ENCODE peak calls at places on chromosomes 2 and 18, in ten cellular contexts. One of them, this sample, is unnamed.

GRCh38 chr18:22344908-22345670 is 72.6 kb downstream of the CTAGE1 start:
- DNase-seq in thyroid gland: no peak
- DNase-seq in dorsolateral prefrontal cortex: no peak
- DNase-seq in CD8-positive, alpha-beta T cell: no peak
- DNase-seq in GM13977: no peak
- DNase-seq in endothelial cell: no peak
- DNase-seq in psoas muscle: no peak
- DNase-seq in ascending aorta: no peak
- DNase-seq in CD4-positive, alpha-beta T cell: no peak
- DNase-seq in A549: no peak
- DNase-seq in this sample: no peak

GRCh38 chr2:149065236-149065635 is 26.7 kb downstream of the LYPD6B start:
- DNase-seq in A549: no peak
- DNase-seq in ascending aorta: no peak
- DNase-seq in endothelial cell: no peak
- DNase-seq in psoas muscle: no peak
- DNase-seq in thyroid gland: no peak
- DNase-seq in dorsolateral prefrontal cortex: no peak
- DNase-seq in GM13977: no peak
- DNase-seq in CD8-positive, alpha-beta T cell: no peak
- DNase-seq in CD4-positive, alpha-beta T cell: no peak
- DNase-seq in this sample: no peak

GRCh38 chr2:23199115-23199918 is 185.7 kb upstream of the KLHL29 start:
- DNase-seq in endothelial cell: no peak
- DNase-seq in CD8-positive, alpha-beta T cell: no peak
- DNase-seq in thyroid gland: no peak
- DNase-seq in CD4-positive, alpha-beta T cell: no peak
- DNase-seq in A549: peak; percentile 13
- DNase-seq in GM13977: peak; percentile 23
- DNase-seq in ascending aorta: no peak
- DNase-seq in dorsolateral prefrontal cortex: no peak
- DNase-seq in psoas muscle: no peak
- DNase-seq in this sample: no peak

GRCh38 chr2:173431191-173431590 is 76.5 kb downstream of the CDCA7 start:
- DNase-seq in thyroid gland: no peak
- DNase-seq in CD4-positive, alpha-beta T cell: no peak
- DNase-seq in psoas muscle: no peak
- DNase-seq in CD8-positive, alpha-beta T cell: no peak
- DNase-seq in A549: no peak
- DNase-seq in ascending aorta: no peak
- DNase-seq in endothelial cell: no peak
- DNase-seq in dorsolateral prefrontal cortex: no peak
- DNase-seq in GM13977: no peak
- DNase-seq in this sample: no peak

GRCh38 chr2:69978157-69978904 is 16.9 kb upstream of the ASPRV1 start:
- DNase-seq in CD8-positive, alpha-beta T cell: no peak
- DNase-seq in GM13977: no peak
- DNase-seq in A549: no peak
- DNase-seq in ascending aorta: no peak
- DNase-seq in endothelial cell: no peak
- DNase-seq in dorsolateral prefrontal cortex: no peak
- DNase-seq in thyroid gland: no peak
- DNase-seq in psoas muscle: peak; percentile 30
- DNase-seq in CD4-positive, alpha-beta T cell: no peak
- DNase-seq in this sample: no peak

GRCh38 chr2:218161639-218162038 is 5.1 kb downstream of the CXCR1 start:
- DNase-seq in thyroid gland: no peak
- DNase-seq in psoas muscle: no peak
- DNase-seq in ascending aorta: no peak
- DNase-seq in CD4-positive, alpha-beta T cell: no peak
- DNase-seq in GM13977: no peak
- DNase-seq in dorsolateral prefrontal cortex: no peak
- DNase-seq in CD8-positive, alpha-beta T cell: no peak
- DNase-seq in endothelial cell: no peak
- DNase-seq in A549: no peak
- DNase-seq in this sample: no peak

GRCh38 chr2:72513011-72513410 is 312.8 kb downstream of the EXOC6B start:
- DNase-seq in GM13977: no peak
- DNase-seq in thyroid gland: no peak
- DNase-seq in A549: no peak
- DNase-seq in CD4-positive, alpha-beta T cell: no peak
- DNase-seq in psoas muscle: no peak
- DNase-seq in dorsolateral prefrontal cortex: no peak
- DNase-seq in ascending aorta: no peak
- DNase-seq in CD8-positive, alpha-beta T cell: no peak
- DNase-seq in endothelial cell: no peak
- DNase-seq in this sample: no peak

GRCh38 chr2:10844083-10844482 is 31.5 kb upstream of the PDIA6 start:
- DNase-seq in A549: no peak
- DNase-seq in CD4-positive, alpha-beta T cell: no peak
- DNase-seq in endothelial cell: no peak
- DNase-seq in CD8-positive, alpha-beta T cell: no peak
- DNase-seq in thyroid gland: peak; percentile 91
- DNase-seq in ascending aorta: no peak
- DNase-seq in GM13977: no peak
- DNase-seq in psoas muscle: peak; percentile 93
- DNase-seq in dorsolateral prefrontal cortex: no peak
- DNase-seq in this sample: no peak

DNA sequence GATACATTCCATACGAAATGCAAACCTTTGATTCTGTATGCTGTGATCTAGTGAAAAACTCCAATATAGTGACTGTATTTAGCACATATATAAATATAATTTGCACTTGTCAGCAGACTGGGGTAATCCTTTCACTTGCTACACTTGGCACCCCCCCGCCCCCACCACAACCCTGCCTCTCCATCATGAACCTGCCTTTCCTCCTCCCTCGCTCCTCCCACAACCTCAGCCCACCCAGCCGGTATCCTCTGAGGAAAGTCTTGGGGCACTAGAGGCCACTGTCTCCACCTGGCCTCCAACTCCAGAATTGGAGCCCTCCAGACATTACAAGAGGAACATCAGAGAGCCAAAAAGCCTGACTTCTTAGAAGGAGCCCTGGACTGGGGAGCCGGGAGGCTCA is 196.3 kb downstream of the LOXHD1 start:
- DNase-seq in GM13977: no peak
- DNase-seq in A549: no peak
- DNase-seq in endothelial cell: no peak
- DNase-seq in thyroid gland: no peak
- DNase-seq in CD4-positive, alpha-beta T cell: no peak
- DNase-seq in ascending aorta: no peak
- DNase-seq in psoas muscle: no peak
- DNase-seq in dorsolateral prefrontal cortex: no peak
- DNase-seq in CD8-positive, alpha-beta T cell: no peak
- DNase-seq in this sample: no peak
- TF ChIP-seq CTCF in GM13977: no peak
- TF ChIP-seq CTCF in A549: no peak
- TF ChIP-seq CTCF in endothelial cell: no peak
- TF ChIP-seq CTCF in thyroid gland: no peak
- TF ChIP-seq CTCF in CD4-positive, alpha-beta T cell: no peak
- TF ChIP-seq CTCF in ascending aorta: no peak
- TF ChIP-seq CTCF in psoas muscle: no peak
- TF ChIP-seq CTCF in dorsolateral prefrontal cortex: no peak
- TF ChIP-seq CTCF in CD8-positive, alpha-beta T cell: no peak
- TF ChIP-seq CTCF in this sample: no peak

GRCh38 chr18:36391426-36392145 is 94.1 kb downstream of the FHOD3 start:
- DNase-seq in psoas muscle: no peak
- DNase-seq in GM13977: no peak
- DNase-seq in CD8-positive, alpha-beta T cell: no peak
- DNase-seq in dorsolateral prefrontal cortex: no peak
- DNase-seq in endothelial cell: no peak
- DNase-seq in thyroid gland: peak; percentile 7
- DNase-seq in ascending aorta: peak; percentile 43
- DNase-seq in CD4-positive, alpha-beta T cell: no peak
- DNase-seq in A549: no peak
- DNase-seq in this sample: no peak

GRCh38 chr18:36394486-36394885 is 97.0 kb downstream of the FHOD3 start:
- DNase-seq in CD8-positive, alpha-beta T cell: no peak
- DNase-seq in dorsolateral prefrontal cortex: no peak
- DNase-seq in A549: no peak
- DNase-seq in ascending aorta: no peak
- DNase-seq in CD4-positive, alpha-beta T cell: no peak
- DNase-seq in endothelial cell: no peak
- DNase-seq in psoas muscle: no peak
- DNase-seq in thyroid gland: no peak
- DNase-seq in GM13977: no peak
- DNase-seq in this sample: no peak

GRCh38 chr18:36389811-36390581 is 92.5 kb downstream of the FHOD3 start:
- DNase-seq in thyroid gland: no peak
- DNase-seq in dorsolateral prefrontal cortex: no peak
- DNase-seq in ascending aorta: peak; percentile 53
- DNase-seq in A549: no peak
- DNase-seq in CD8-positive, alpha-beta T cell: no peak
- DNase-seq in GM13977: no peak
- DNase-seq in CD4-positive, alpha-beta T cell: no peak
- DNase-seq in endothelial cell: no peak
- DNase-seq in psoas muscle: peak; percentile 68
- DNase-seq in this sample: no peak

GRCh38 chr18:36392888-36393287 is 95.4 kb downstream of the FHOD3 start:
- DNase-seq in psoas muscle: no peak
- DNase-seq in CD4-positive, alpha-beta T cell: no peak
- DNase-seq in dorsolateral prefrontal cortex: no peak
- DNase-seq in endothelial cell: no peak
- DNase-seq in thyroid gland: no peak
- DNase-seq in GM13977: no peak
- DNase-seq in A549: no peak
- DNase-seq in CD8-positive, alpha-beta T cell: no peak
- DNase-seq in ascending aorta: peak; percentile 66
- DNase-seq in this sample: no peak

GRCh38 chr18:36392163-36392887 is 94.8 kb downstream of the FHOD3 start:
- DNase-seq in ascending aorta: peak; percentile 39
- DNase-seq in endothelial cell: no peak
- DNase-seq in psoas muscle: no peak
- DNase-seq in dorsolateral prefrontal cortex: no peak
- DNase-seq in CD4-positive, alpha-beta T cell: no peak
- DNase-seq in A549: no peak
- DNase-seq in thyroid gland: no peak
- DNase-seq in GM13977: no peak
- DNase-seq in CD8-positive, alpha-beta T cell: no peak
- DNase-seq in this sample: no peak
- TF ChIP-seq CTCF in ascending aorta: no peak
- TF ChIP-seq CTCF in endothelial cell: no peak
- TF ChIP-seq CTCF in psoas muscle: no peak
- TF ChIP-seq CTCF in dorsolateral prefrontal cortex: no peak
- TF ChIP-seq CTCF in CD4-positive, alpha-beta T cell: no peak
- TF ChIP-seq CTCF in A549: no peak
- TF ChIP-seq CTCF in thyroid gland: no peak
- TF ChIP-seq CTCF in GM13977: no peak
- TF ChIP-seq CTCF in CD8-positive, alpha-beta T cell: no peak
- TF ChIP-seq CTCF in this sample: no peak

GRCh38 chr18:10228380-10228779 is 226.1 kb upstream of the APCDD1 start:
- DNase-seq in CD8-positive, alpha-beta T cell: no peak
- DNase-seq in thyroid gland: no peak
- DNase-seq in GM13977: no peak
- DNase-seq in dorsolateral prefrontal cortex: no peak
- DNase-seq in A549: no peak
- DNase-seq in CD4-positive, alpha-beta T cell: no peak
- DNase-seq in endothelial cell: no peak
- DNase-seq in ascending aorta: no peak
- DNase-seq in psoas muscle: no peak
- DNase-seq in this sample: no peak

GRCh38 chr18:10226971-10227370 is 227.5 kb upstream of the APCDD1 start:
- DNase-seq in ascending aorta: no peak
- DNase-seq in A549: no peak
- DNase-seq in CD4-positive, alpha-beta T cell: no peak
- DNase-seq in GM13977: no peak
- DNase-seq in thyroid gland: no peak
- DNase-seq in psoas muscle: no peak
- DNase-seq in dorsolateral prefrontal cortex: no peak
- DNase-seq in endothelial cell: no peak
- DNase-seq in CD8-positive, alpha-beta T cell: no peak
- DNase-seq in this sample: no peak

GRCh38 chr18:10231220-10231619 is 223.2 kb upstream of the APCDD1 start:
- DNase-seq in endothelial cell: no peak
- DNase-seq in CD4-positive, alpha-beta T cell: no peak
- DNase-seq in dorsolateral prefrontal cortex: no peak
- DNase-seq in A549: no peak
- DNase-seq in thyroid gland: no peak
- DNase-seq in psoas muscle: no peak
- DNase-seq in CD8-positive, alpha-beta T cell: no peak
- DNase-seq in ascending aorta: no peak
- DNase-seq in GM13977: no peak
- DNase-seq in this sample: no peak

GRCh38 chr18:10232062-10232461 is 222.4 kb upstream of the APCDD1 start:
- DNase-seq in GM13977: no peak
- DNase-seq in psoas muscle: no peak
- DNase-seq in dorsolateral prefrontal cortex: no peak
- DNase-seq in ascending aorta: no peak
- DNase-seq in A549: no peak
- DNase-seq in endothelial cell: no peak
- DNase-seq in thyroid gland: no peak
- DNase-seq in CD4-positive, alpha-beta T cell: no peak
- DNase-seq in CD8-positive, alpha-beta T cell: no peak
- DNase-seq in this sample: no peak

GRCh38 chr18:10230072-10230471 is 224.4 kb upstream of the APCDD1 start:
- DNase-seq in ascending aorta: no peak
- DNase-seq in CD8-positive, alpha-beta T cell: no peak
- DNase-seq in thyroid gland: no peak
- DNase-seq in dorsolateral prefrontal cortex: no peak
- DNase-seq in GM13977: no peak
- DNase-seq in A549: no peak
- DNase-seq in endothelial cell: no peak
- DNase-seq in CD4-positive, alpha-beta T cell: no peak
- DNase-seq in psoas muscle: no peak
- DNase-seq in this sample: no peak
- TF ChIP-seq CTCF in ascending aorta: no peak
- TF ChIP-seq CTCF in CD8-positive, alpha-beta T cell: no peak
- TF ChIP-seq CTCF in thyroid gland: no peak
- TF ChIP-seq CTCF in dorsolateral prefrontal cortex: no peak
- TF ChIP-seq CTCF in GM13977: no peak
- TF ChIP-seq CTCF in A549: no peak
- TF ChIP-seq CTCF in endothelial cell: no peak
- TF ChIP-seq CTCF in CD4-positive, alpha-beta T cell: no peak
- TF ChIP-seq CTCF in psoas muscle: no peak
- TF ChIP-seq CTCF in this sample: no peak

GRCh38 chr2:238847841-238848565 is at the start of gene TWIST2:
- DNase-seq in dorsolateral prefrontal cortex: no peak
- DNase-seq in endothelial cell: peak; percentile 37
- DNase-seq in ascending aorta: peak; percentile 92
- DNase-seq in CD4-positive, alpha-beta T cell: no peak
- DNase-seq in GM13977: no peak
- DNase-seq in A549: peak; percentile 60
- DNase-seq in CD8-positive, alpha-beta T cell: no peak
- DNase-seq in thyroid gland: peak; percentile 40
- DNase-seq in psoas muscle: peak; percentile 87
- DNase-seq in this sample: no peak

GRCh38 chr2:238848566-238848940 is 668 bp downstream of the TWIST2 start:
- DNase-seq in CD4-positive, alpha-beta T cell: no peak
- DNase-seq in GM13977: no peak
- DNase-seq in thyroid gland: no peak
- DNase-seq in psoas muscle: no peak
- DNase-seq in ascending aorta: no peak
- DNase-seq in endothelial cell: no peak
- DNase-seq in CD8-positive, alpha-beta T cell: no peak
- DNase-seq in A549: no peak
- DNase-seq in dorsolateral prefrontal cortex: no peak
- DNase-seq in this sample: no peak

GRCh38 chr2:238845583-238846480 is 2.1 kb upstream of the TWIST2 start:
- DNase-seq in thyroid gland: no peak
- DNase-seq in CD8-positive, alpha-beta T cell: no peak
- DNase-seq in A549: no peak
- DNase-seq in ascending aorta: no peak
- DNase-seq in CD4-positive, alpha-beta T cell: no peak
- DNase-seq in dorsolateral prefrontal cortex: no peak
- DNase-seq in GM13977: no peak
- DNase-seq in endothelial cell: no peak
- DNase-seq in psoas muscle: no peak
- DNase-seq in this sample: no peak

GRCh38 chr2:238847432-238847801 is 468 bp upstream of the TWIST2 start:
- DNase-seq in ascending aorta: no peak
- DNase-seq in endothelial cell: no peak
- DNase-seq in CD8-positive, alpha-beta T cell: no peak
- DNase-seq in CD4-positive, alpha-beta T cell: no peak
- DNase-seq in psoas muscle: peak; percentile 60
- DNase-seq in GM13977: no peak
- DNase-seq in thyroid gland: no peak
- DNase-seq in A549: no peak
- DNase-seq in dorsolateral prefrontal cortex: no peak
- DNase-seq in this sample: no peak

DNA sequence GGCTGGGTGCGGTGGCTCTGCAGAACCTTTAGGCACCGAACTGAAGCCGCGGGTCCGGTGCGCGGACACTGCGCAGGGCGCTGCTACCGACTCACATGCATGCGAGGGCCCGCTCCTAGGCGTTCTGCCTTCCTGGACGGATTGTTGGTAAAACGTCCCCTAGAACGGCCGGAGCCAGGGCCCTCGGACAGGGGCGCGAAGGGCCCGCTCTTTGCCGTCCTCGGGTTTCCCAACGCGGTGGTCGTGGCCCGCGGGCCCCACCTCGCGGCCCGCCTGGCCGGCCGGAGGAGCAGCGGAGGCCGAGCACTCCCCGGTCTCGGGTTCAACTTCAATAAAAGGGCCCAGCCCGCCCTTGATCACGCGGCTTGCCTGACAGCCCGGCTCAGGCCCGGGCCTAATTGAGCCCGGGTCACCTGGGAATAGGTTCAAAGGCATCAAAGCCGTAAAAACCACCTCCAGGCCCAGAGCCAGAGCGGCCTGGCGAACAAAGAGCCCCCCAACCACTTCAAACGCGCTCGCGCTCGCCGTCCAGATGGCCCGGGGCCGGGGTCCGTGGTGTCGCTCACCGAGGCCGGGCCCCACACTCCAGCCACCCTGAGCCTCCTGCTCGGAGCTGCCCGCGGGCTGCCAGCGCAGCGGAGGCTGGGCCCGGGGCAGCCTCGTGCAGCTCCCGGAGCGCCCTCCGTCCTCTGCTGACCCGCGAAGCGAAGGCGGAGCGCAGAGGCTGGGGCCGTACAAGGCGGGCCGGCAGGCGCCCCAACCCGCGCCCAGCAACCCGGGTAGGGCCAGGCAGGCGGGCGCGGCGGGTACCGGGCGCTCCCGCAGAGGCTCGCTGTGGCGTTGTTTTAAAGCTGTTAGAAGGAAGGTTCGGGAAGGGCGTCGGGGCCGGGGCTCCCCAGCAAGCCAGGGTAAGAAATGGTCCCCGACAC is 1.1 kb upstream of the TWIST2 start:
- DNase-seq in psoas muscle: no peak
- DNase-seq in thyroid gland: no peak
- DNase-seq in A549: no peak
- DNase-seq in CD8-positive, alpha-beta T cell: no peak
- DNase-seq in ascending aorta: no peak
- DNase-seq in CD4-positive, alpha-beta T cell: no peak
- DNase-seq in dorsolateral prefrontal cortex: no peak
- DNase-seq in endothelial cell: no peak
- DNase-seq in GM13977: no peak
- DNase-seq in this sample: no peak
- TF ChIP-seq CTCF in psoas muscle: no peak
- TF ChIP-seq CTCF in thyroid gland: no peak
- TF ChIP-seq CTCF in A549: no peak
- TF ChIP-seq CTCF in CD8-positive, alpha-beta T cell: no peak
- TF ChIP-seq CTCF in ascending aorta: no peak
- TF ChIP-seq CTCF in CD4-positive, alpha-beta T cell: no peak
- TF ChIP-seq CTCF in dorsolateral prefrontal cortex: no peak
- TF ChIP-seq CTCF in endothelial cell: no peak
- TF ChIP-seq CTCF in GM13977: no peak
- TF ChIP-seq CTCF in this sample: peak; percentile 12